ENCODE peak calls at places on chromosomes 2 and 18, in five cellular contexts. One of them, this sample, is unnamed.

GRCh38 chr18:69787825-69788547 is 159.7 kb downstream of the CD226 start:
- DNase-seq in amniotic stem cell: no peak
- DNase-seq in AG10803: peak; percentile 60
- DNase-seq in stimulated activated CD4-positive, alpha-beta T cell treated with anti-CD3 and anti-CD28 coated beads, Interleukin-4, amount 100 ng/mL, for 24 hours: no peak
- DNase-seq in nucleus accumbens: no peak
- DNase-seq in this sample: no peak

GRCh38 chr2:108370080-108370479 is 7.7 kb upstream of the SULT1C4 start:
- DNase-seq in amniotic stem cell: no peak
- DNase-seq in AG10803: no peak
- DNase-seq in stimulated activated CD4-positive, alpha-beta T cell treated with anti-CD3 and anti-CD28 coated beads, Interleukin-4, amount 100 ng/mL, for 24 hours: no peak
- DNase-seq in nucleus accumbens: no peak
- DNase-seq in this sample: no peak

GRCh38 chr2:50645346-50645745 is 386.6 kb downstream of the NRXN1 start:
- DNase-seq in amniotic stem cell: no peak
- DNase-seq in AG10803: no peak
- DNase-seq in stimulated activated CD4-positive, alpha-beta T cell treated with anti-CD3 and anti-CD28 coated beads, Interleukin-4, amount 100 ng/mL, for 24 hours: no peak
- DNase-seq in nucleus accumbens: no peak
- DNase-seq in this sample: no peak

GRCh38 chr2:173802518-173802917 is 162.7 kb downstream of the SP3 start:
- DNase-seq in amniotic stem cell: no peak
- DNase-seq in AG10803: no peak
- DNase-seq in stimulated activated CD4-positive, alpha-beta T cell treated with anti-CD3 and anti-CD28 coated beads, Interleukin-4, amount 100 ng/mL, for 24 hours: no peak
- DNase-seq in nucleus accumbens: no peak
- DNase-seq in this sample: no peak

GRCh38 chr18:55485666-55486065 is 102.3 kb downstream of the TCF4 start:
- DNase-seq in amniotic stem cell: no peak
- DNase-seq in AG10803: peak; percentile 75
- DNase-seq in stimulated activated CD4-positive, alpha-beta T cell treated with anti-CD3 and anti-CD28 coated beads, Interleukin-4, amount 100 ng/mL, for 24 hours: no peak
- DNase-seq in nucleus accumbens: no peak
- DNase-seq in this sample: no peak

GRCh38 chr2:72770879-72771461 is 54.9 kb downstream of the EXOC6B start:
- DNase-seq in amniotic stem cell: peak; percentile 41
- DNase-seq in AG10803: peak; percentile 69
- DNase-seq in stimulated activated CD4-positive, alpha-beta T cell treated with anti-CD3 and anti-CD28 coated beads, Interleukin-4, amount 100 ng/mL, for 24 hours: peak; percentile 76
- DNase-seq in nucleus accumbens: no peak
- DNase-seq in this sample: peak; percentile 70

GRCh38 chr18:48033770-48034650 is 103.6 kb upstream of the SMAD2 start:
- DNase-seq in amniotic stem cell: no peak
- DNase-seq in AG10803: peak; percentile 8
- DNase-seq in stimulated activated CD4-positive, alpha-beta T cell treated with anti-CD3 and anti-CD28 coated beads, Interleukin-4, amount 100 ng/mL, for 24 hours: no peak
- DNase-seq in nucleus accumbens: no peak
- DNase-seq in this sample: no peak

GRCh38 chr2:208609166-208609804 is 202.7 kb downstream of the PTH2R start:
- DNase-seq in amniotic stem cell: no peak
- DNase-seq in AG10803: no peak
- DNase-seq in stimulated activated CD4-positive, alpha-beta T cell treated with anti-CD3 and anti-CD28 coated beads, Interleukin-4, amount 100 ng/mL, for 24 hours: no peak
- DNase-seq in nucleus accumbens: no peak
- DNase-seq in this sample: no peak

GRCh38 chr2:176088048-176088936 is 4.2 kb upstream of the HOXD13 start:
- DNase-seq in amniotic stem cell: peak; percentile 41
- DNase-seq in AG10803: peak; percentile 31
- DNase-seq in stimulated activated CD4-positive, alpha-beta T cell treated with anti-CD3 and anti-CD28 coated beads, Interleukin-4, amount 100 ng/mL, for 24 hours: no peak
- DNase-seq in nucleus accumbens: no peak
- DNase-seq in this sample: peak; percentile 71

GRCh38 chr2:120771556-120772208 is 36.0 kb downstream of the GLI2 start:
- DNase-seq in amniotic stem cell: peak; percentile 83
- DNase-seq in AG10803: peak; percentile 85
- DNase-seq in stimulated activated CD4-positive, alpha-beta T cell treated with anti-CD3 and anti-CD28 coated beads, Interleukin-4, amount 100 ng/mL, for 24 hours: no peak
- DNase-seq in nucleus accumbens: no peak
- DNase-seq in this sample: no peak

GRCh38 chr2:65112630-65113029 is 17.3 kb downstream of the RAB1A start:
- DNase-seq in amniotic stem cell: no peak
- DNase-seq in AG10803: no peak
- DNase-seq in stimulated activated CD4-positive, alpha-beta T cell treated with anti-CD3 and anti-CD28 coated beads, Interleukin-4, amount 100 ng/mL, for 24 hours: no peak
- DNase-seq in nucleus accumbens: no peak
- DNase-seq in this sample: no peak

GRCh38 chr2:62968168-62968567 is 82.5 kb upstream of the OTX1 start:
- DNase-seq in amniotic stem cell: no peak
- DNase-seq in AG10803: no peak
- DNase-seq in stimulated activated CD4-positive, alpha-beta T cell treated with anti-CD3 and anti-CD28 coated beads, Interleukin-4, amount 100 ng/mL, for 24 hours: no peak
- DNase-seq in nucleus accumbens: no peak
- DNase-seq in this sample: no peak

GRCh38 chr2:120456867-120457266 is 110.9 kb downstream of the INHBB start:
- DNase-seq in amniotic stem cell: no peak
- DNase-seq in AG10803: no peak
- DNase-seq in stimulated activated CD4-positive, alpha-beta T cell treated with anti-CD3 and anti-CD28 coated beads, Interleukin-4, amount 100 ng/mL, for 24 hours: no peak
- DNase-seq in nucleus accumbens: no peak
- DNase-seq in this sample: no peak

GRCh38 chr2:214069254-214069653 is 341.6 kb upstream of the VWC2L start:
- DNase-seq in amniotic stem cell: peak; percentile 87
- DNase-seq in AG10803: peak; percentile 89
- DNase-seq in stimulated activated CD4-positive, alpha-beta T cell treated with anti-CD3 and anti-CD28 coated beads, Interleukin-4, amount 100 ng/mL, for 24 hours: no peak
- DNase-seq in nucleus accumbens: no peak
- DNase-seq in this sample: peak; percentile 3

GRCh38 chr2:109695290-109695689 is 81.1 kb downstream of the SOWAHC start:
- DNase-seq in amniotic stem cell: no peak
- DNase-seq in AG10803: no peak
- DNase-seq in stimulated activated CD4-positive, alpha-beta T cell treated with anti-CD3 and anti-CD28 coated beads, Interleukin-4, amount 100 ng/mL, for 24 hours: no peak
- DNase-seq in nucleus accumbens: no peak
- DNase-seq in this sample: no peak

GRCh38 chr2:168336786-168337388 is 89.5 kb upstream of the STK39 start:
- DNase-seq in amniotic stem cell: no peak
- DNase-seq in AG10803: no peak
- DNase-seq in stimulated activated CD4-positive, alpha-beta T cell treated with anti-CD3 and anti-CD28 coated beads, Interleukin-4, amount 100 ng/mL, for 24 hours: peak; percentile 54
- DNase-seq in nucleus accumbens: no peak
- DNase-seq in this sample: peak; percentile 17

GRCh38 chr2:47034973-47035609 is 119.5 kb upstream of the MCFD2 start:
- DNase-seq in amniotic stem cell: no peak
- DNase-seq in AG10803: no peak
- DNase-seq in stimulated activated CD4-positive, alpha-beta T cell treated with anti-CD3 and anti-CD28 coated beads, Interleukin-4, amount 100 ng/mL, for 24 hours: no peak
- DNase-seq in nucleus accumbens: no peak
- DNase-seq in this sample: peak; percentile 50

GRCh38 chr2:128784626-128785306 is 466.1 kb upstream of the HS6ST1 start:
- DNase-seq in amniotic stem cell: no peak
- DNase-seq in AG10803: no peak
- DNase-seq in stimulated activated CD4-positive, alpha-beta T cell treated with anti-CD3 and anti-CD28 coated beads, Interleukin-4, amount 100 ng/mL, for 24 hours: no peak
- DNase-seq in nucleus accumbens: no peak
- DNase-seq in this sample: no peak

GRCh38 chr2:99861376-99861760 is 281.0 kb downstream of the AFF3 start:
- DNase-seq in amniotic stem cell: no peak
- DNase-seq in AG10803: peak; percentile 42
- DNase-seq in stimulated activated CD4-positive, alpha-beta T cell treated with anti-CD3 and anti-CD28 coated beads, Interleukin-4, amount 100 ng/mL, for 24 hours: no peak
- DNase-seq in nucleus accumbens: no peak
- DNase-seq in this sample: peak; percentile 32

GRCh38 chr2:2121887-2122286 is 209.2 kb downstream of the MYT1L start:
- DNase-seq in amniotic stem cell: no peak
- DNase-seq in AG10803: no peak
- DNase-seq in stimulated activated CD4-positive, alpha-beta T cell treated with anti-CD3 and anti-CD28 coated beads, Interleukin-4, amount 100 ng/mL, for 24 hours: no peak
- DNase-seq in nucleus accumbens: no peak
- DNase-seq in this sample: no peak

GRCh38 chr2:204145197-204146190 is 208.9 kb downstream of the ICOS start:
- DNase-seq in amniotic stem cell: peak; percentile 69
- DNase-seq in AG10803: peak; percentile 62
- DNase-seq in stimulated activated CD4-positive, alpha-beta T cell treated with anti-CD3 and anti-CD28 coated beads, Interleukin-4, amount 100 ng/mL, for 24 hours: peak; percentile 84
- DNase-seq in nucleus accumbens: peak; percentile 29
- DNase-seq in this sample: peak; percentile 58

GRCh38 chr18:75521808-75522207 is 94.3 kb upstream of the SMIM21 start:
- DNase-seq in amniotic stem cell: no peak
- DNase-seq in AG10803: no peak
- DNase-seq in stimulated activated CD4-positive, alpha-beta T cell treated with anti-CD3 and anti-CD28 coated beads, Interleukin-4, amount 100 ng/mL, for 24 hours: no peak
- DNase-seq in nucleus accumbens: no peak
- DNase-seq in this sample: no peak

GRCh38 chr2:144468823-144469595 is 50.9 kb downstream of the ZEB2 start:
- DNase-seq in amniotic stem cell: no peak
- DNase-seq in AG10803: no peak
- DNase-seq in stimulated activated CD4-positive, alpha-beta T cell treated with anti-CD3 and anti-CD28 coated beads, Interleukin-4, amount 100 ng/mL, for 24 hours: no peak
- DNase-seq in nucleus accumbens: no peak
- DNase-seq in this sample: no peak

GRCh38 chr2:226712941-226713340 is 86.7 kb downstream of the IRS1 start:
- DNase-seq in amniotic stem cell: no peak
- DNase-seq in AG10803: no peak
- DNase-seq in stimulated activated CD4-positive, alpha-beta T cell treated with anti-CD3 and anti-CD28 coated beads, Interleukin-4, amount 100 ng/mL, for 24 hours: no peak
- DNase-seq in nucleus accumbens: no peak
- DNase-seq in this sample: no peak

GRCh38 chr2:212957624-212958023 is 193.8 kb downstream of the IKZF2 start:
- DNase-seq in amniotic stem cell: no peak
- DNase-seq in AG10803: no peak
- DNase-seq in stimulated activated CD4-positive, alpha-beta T cell treated with anti-CD3 and anti-CD28 coated beads, Interleukin-4, amount 100 ng/mL, for 24 hours: no peak
- DNase-seq in nucleus accumbens: no peak
- DNase-seq in this sample: no peak

GRCh38 chr2:235658371-235659174 is 164.7 kb downstream of the AGAP1 start:
- DNase-seq in amniotic stem cell: no peak
- DNase-seq in AG10803: no peak
- DNase-seq in stimulated activated CD4-positive, alpha-beta T cell treated with anti-CD3 and anti-CD28 coated beads, Interleukin-4, amount 100 ng/mL, for 24 hours: no peak
- DNase-seq in nucleus accumbens: no peak
- DNase-seq in this sample: no peak

GRCh38 chr2:202848813-202849212 is 22.8 kb downstream of the ICA1L start:
- DNase-seq in amniotic stem cell: no peak
- DNase-seq in AG10803: peak; percentile 11
- DNase-seq in stimulated activated CD4-positive, alpha-beta T cell treated with anti-CD3 and anti-CD28 coated beads, Interleukin-4, amount 100 ng/mL, for 24 hours: no peak
- DNase-seq in nucleus accumbens: no peak
- DNase-seq in this sample: no peak

GRCh38 chr2:173407176-173407575 is 52.5 kb downstream of the CDCA7 start:
- DNase-seq in amniotic stem cell: no peak
- DNase-seq in AG10803: no peak
- DNase-seq in stimulated activated CD4-positive, alpha-beta T cell treated with anti-CD3 and anti-CD28 coated beads, Interleukin-4, amount 100 ng/mL, for 24 hours: no peak
- DNase-seq in nucleus accumbens: no peak
- DNase-seq in this sample: no peak

GRCh38 chr2:43542285-43542933 is 53.4 kb downstream of the THADA start:
- DNase-seq in amniotic stem cell: peak; percentile 6
- DNase-seq in AG10803: peak; percentile 69
- DNase-seq in stimulated activated CD4-positive, alpha-beta T cell treated with anti-CD3 and anti-CD28 coated beads, Interleukin-4, amount 100 ng/mL, for 24 hours: no peak
- DNase-seq in nucleus accumbens: no peak
- DNase-seq in this sample: peak; percentile 44

GRCh38 chr2:38526195-38526594 is 76.5 kb downstream of the HNRNPLL start:
- DNase-seq in amniotic stem cell: no peak
- DNase-seq in AG10803: peak; percentile 84
- DNase-seq in stimulated activated CD4-positive, alpha-beta T cell treated with anti-CD3 and anti-CD28 coated beads, Interleukin-4, amount 100 ng/mL, for 24 hours: no peak
- DNase-seq in nucleus accumbens: no peak
- DNase-seq in this sample: no peak

GRCh38 chr18:64037812-64038414 is 68.0 kb downstream of the SERPINB8 start:
- DNase-seq in amniotic stem cell: no peak
- DNase-seq in AG10803: peak; percentile 22
- DNase-seq in stimulated activated CD4-positive, alpha-beta T cell treated with anti-CD3 and anti-CD28 coated beads, Interleukin-4, amount 100 ng/mL, for 24 hours: no peak
- DNase-seq in nucleus accumbens: no peak
- DNase-seq in this sample: peak; percentile 60

GRCh38 chr2:240624011-240624949 is 1.0 kb upstream of the GPR35 start:
- DNase-seq in amniotic stem cell: no peak
- DNase-seq in AG10803: no peak
- DNase-seq in stimulated activated CD4-positive, alpha-beta T cell treated with anti-CD3 and anti-CD28 coated beads, Interleukin-4, amount 100 ng/mL, for 24 hours: no peak
- DNase-seq in nucleus accumbens: no peak
- DNase-seq in this sample: no peak

GRCh38 chr2:24050041-24050655 is 607 bp downstream of the FKBP1B start:
- DNase-seq in amniotic stem cell: no peak
- DNase-seq in AG10803: peak; percentile 3
- DNase-seq in stimulated activated CD4-positive, alpha-beta T cell treated with anti-CD3 and anti-CD28 coated beads, Interleukin-4, amount 100 ng/mL, for 24 hours: peak; percentile 7
- DNase-seq in nucleus accumbens: no peak
- DNase-seq in this sample: no peak

GRCh38 chr2:220493871-220494525 is 866.6 kb downstream of the SLC4A3 start:
- DNase-seq in amniotic stem cell: no peak
- DNase-seq in AG10803: no peak
- DNase-seq in stimulated activated CD4-positive, alpha-beta T cell treated with anti-CD3 and anti-CD28 coated beads, Interleukin-4, amount 100 ng/mL, for 24 hours: no peak
- DNase-seq in nucleus accumbens: no peak
- DNase-seq in this sample: no peak

This sample was measured in GM13977.